ENCODE peak calls at places on chromosomes 11 and 22, in four cellular contexts. A is AG10803; C is activated T-cell treated with anti-CD3 and anti-CD28 coated beads, Interleukin-2, amount 50 U/mL, for 1 hour; F is left cardiac atrium. N is an unnamed sample.

GRCh38 chr22:33821290-33821689 is 99.0 kb downstream of the LARGE1 start:
- DNase-seq in A (peak), C (no peak), F (no peak), N (no peak)

GRCh38 chr22:23066200-23067022 is 3.9 kb upstream of the GNAZ start:
- DNase-seq in A (no peak), C (peak), F (no peak), N (peak)

GRCh38 chr11:86099727-86100320 is 30.9 kb upstream of the PICALM start:
- DNase-seq in A (peak), C (no peak), F (no peak), N (no peak)

GRCh38 chr22:25847451-25847850 is 105.5 kb downstream of the MYO18B start:
- DNase-seq in A (no peak), C (no peak), F (no peak), N (no peak)

GRCh38 chr11:81707881-81708280 is 1025.8 kb downstream of the FAM181B start:
- DNase-seq in A (no peak), C (no peak), F (no peak), N (no peak)

GRCh38 chr11:10669258-10670033 is 24.1 kb downstream of the IRAG1 start:
- DNase-seq in A (peak), C (no peak), F (no peak), N (no peak)

GRCh38 chr22:46007848-46008261 is 30.9 kb upstream of the WNT7B start:
- DNase-seq in A (peak), C (no peak), F (peak), N (no peak)

GRCh38 chr11:61297741-61298140 is 2.6 kb upstream of the VWCE start:
- DNase-seq in A (peak), C (no peak), F (peak), N (no peak)

GRCh38 chr11:122199661-122200060 is 83.6 kb upstream of the BLID start:
- DNase-seq in A (no peak), C (no peak), F (no peak), N (no peak)

GRCh38 chr11:44199816-44200215 is 104.3 kb downstream of the EXT2 start:
- DNase-seq in A (no peak), C (no peak), F (no peak), N (no peak)

GRCh38 chr11:74446445-74446844 is 20.9 kb downstream of the KCNE3 start:
- DNase-seq in A (peak), C (no peak), F (no peak), N (no peak)

GRCh38 chr11:115471367-115471766 is 32.8 kb downstream of the CADM1 start:
- DNase-seq in A (no peak), C (no peak), F (no peak), N (no peak)

GRCh38 chr11:65445604-65446445 is 23.2 kb downstream of the NEAT1 start:
- DNase-seq in A (peak), C (no peak), F (no peak), N (no peak)

GRCh38 chr11:2930705-2931415 is 1.6 kb upstream of the PHLDA2 start:
- DNase-seq in A (no peak), C (peak), F (peak), N (no peak)

GRCh38 chr11:133227674-133228111 is 304.6 kb downstream of the OPCML start:
- DNase-seq in A (no peak), C (no peak), F (no peak), N (no peak)

GRCh38 chr22:37502342-37503182 is 16.4 kb upstream of the MFNG start:
- DNase-seq in A (no peak), C (no peak), F (no peak), N (no peak)

GRCh38 chr11:15053201-15053685 is 20.1 kb upstream of the CALCB start:
- DNase-seq in A (peak), C (no peak), F (no peak), N (no peak)